ENCODE peak calls at places on chromosomes 12 and 14, in five cellular contexts. E is stimulated activated CD4-positive, alpha-beta T cell treated with anti-CD3 and anti-CD28 coated beads, Interleukin-12 subunit alpha, Interleukin-12 subunit beta, amount 100 ng/mL, for 4 hours; N is mesenteric fat pad; R is sciatic nerve; S is AG09309. U is an unnamed sample.

GRCh38 chr12:94735985-94736384 is 85.6 kb upstream of the TMCC3 start:
- DNase-seq in E (no peak), N (no peak), R (no peak), S (no peak), U (no peak)

GRCh38 chr14:102252834-102253801 is 51.8 kb downstream of the MOK start:
- DNase-seq in E (no peak), N (no peak), R (no peak), S (no peak), U (no peak)

GRCh38 chr12:121441555-121441954 is 41.6 kb downstream of the RNF34 start:
- DNase-seq in E (no peak), N (no peak), R (no peak), S (no peak), U (peak; percentile 33)

GRCh38 chr12:132471858-132472255 is 18.1 kb upstream of the FBRSL1 start:
- DNase-seq in E (no peak), N (no peak), R (no peak), S (no peak), U (no peak)

GRCh38 chr12:20044836-20045235 is 323.5 kb upstream of the PDE3A start:
- DNase-seq in E (no peak), N (no peak), R (no peak), S (peak; percentile 7), U (peak; percentile 85)

GRCh38 chr12:52310622-52311281 is 10.4 kb downstream of the KRT83 start:
- DNase-seq in E (no peak), N (peak; percentile 41), R (no peak), S (no peak), U (no peak)

GRCh38 chr14:33737446-33737845 is 213.4 kb downstream of the EGLN3 start:
- DNase-seq in E (no peak), N (no peak), R (no peak), S (peak; percentile 89), U (peak; percentile 95)

GRCh38 chr14:99797231-99797630 is 4.0 kb downstream of the EML1 start:
- DNase-seq in E (no peak), N (no peak), R (no peak), S (no peak), U (no peak)

GRCh38 chr14:54420478-54421116 is 20.6 kb downstream of the CNIH1 start:
- DNase-seq in E (no peak), N (no peak), R (no peak), S (no peak), U (peak; percentile 67)

GRCh38 chr12:26748412-26748740 is 84.6 kb downstream of the ITPR2 start:
- DNase-seq in E (no peak), N (no peak), R (no peak), S (no peak), U (no peak)

GRCh38 chr14:47454025-47454424 is 221.4 kb downstream of the MDGA2 start:
- DNase-seq in E (no peak), N (no peak), R (no peak), S (no peak), U (no peak)

GRCh38 chr14:61524211-61524806 is 171.0 kb upstream of the HIF1A start:
- DNase-seq in E (no peak), N (no peak), R (no peak), S (peak; percentile 68), U (peak; percentile 86)

GRCh38 chr12:27974735-27975221 is 2.2 kb upstream of the PTHLH start:
- DNase-seq in E (no peak), N (no peak), R (no peak), S (no peak), U (no peak)

GRCh38 chr12:124994435-124994975 is 1.1 kb downstream of the BRI3BP start:
- DNase-seq in E (no peak), N (no peak), R (no peak), S (no peak), U (no peak)

GRCh38 chr12:113422030-113422900 is at the start of gene SDSL:
- DNase-seq in E (no peak), N (no peak), R (peak; percentile 74), S (peak; percentile 57), U (peak; percentile 83)

GRCh38 chr12:29639893-29640495 is 142.5 kb upstream of the OVCH1 start:
- DNase-seq in E (no peak), N (no peak), R (no peak), S (no peak), U (peak; percentile 71)

GRCh38 chr14:20630340-20631022 is 11.0 kb downstream of the OR6S1 start:
- DNase-seq in E (no peak), N (no peak), R (no peak), S (no peak), U (peak; percentile 75)

GRCh38 chr12:47840571-47840970 is 20.9 kb upstream of the HDAC7 start:
- DNase-seq in E (no peak), N (no peak), R (no peak), S (no peak), U (no peak)

GRCh38 chr14:63493246-63493645 is 49.9 kb downstream of the PPP2R5E start:
- DNase-seq in E (no peak), N (no peak), R (no peak), S (no peak), U (peak; percentile 32)

GRCh38 chr12:95318071-95318545 is 100.5 kb downstream of the VEZT start:
- DNase-seq in E (no peak), N (no peak), R (no peak), S (no peak), U (peak; percentile 66)

GRCh38 chr12:4987076-4987775 is 56.5 kb upstream of the KCNA5 start:
- DNase-seq in E (no peak), N (no peak), R (no peak), S (no peak), U (no peak)

GRCh38 chr14:44170099-44170498 is 337.0 kb downstream of the FSCB start:
- DNase-seq in E (no peak), N (no peak), R (no peak), S (no peak), U (no peak)